ENCODE peak calls at places on chromosomes 2 and 18, in seven cellular contexts. O is HCT116, D is PC-9, M is endothelial cell of umbilical vein, L is A673, P is tibial artery, N is pancreas. I is an unnamed sample.
A peak's percentile ranks its signal among the peaks of the same experiment; 100 is the strongest.

GRCh38 chr18:55096261-55097026 is 137.2 kb upstream of the CCDC68 start:
- DNase-seq in O (peak; percentile 32), D (peak; percentile 37), M (peak; percentile 64), L (peak; percentile 79), P (peak; percentile 32), N (no peak), I (peak; percentile 80)

GRCh38 chr2:234204480-234204879 is 154.0 kb downstream of the SPP2 start:
- DNase-seq in O (no peak), D (peak; percentile 77), M (peak; percentile 13), L (no peak), P (no peak), N (no peak), I (peak; percentile 35)

GRCh38 chr2:97740590-97741182 is 27.3 kb downstream of the ZAP70 start:
- DNase-seq in O (peak; percentile 29), D (no peak), M (peak; percentile 23), L (peak; percentile 52), P (no peak), N (peak; percentile 75), I (peak; percentile 34)

GRCh38 chr18:51342815-51343214 is 145.3 kb upstream of the MEX3C start:
- DNase-seq in O (no peak), D (peak; percentile 98), M (no peak), L (no peak), P (no peak), N (no peak), I (peak; percentile 2)

GRCh38 chr2:119204525-119204924 is 19.1 kb upstream of the STEAP3 start:
- DNase-seq in O (no peak), D (no peak), M (no peak), L (no peak), P (no peak), N (no peak), I (no peak)

GRCh38 chr2:43484323-43484930 is 111.4 kb downstream of the THADA start:
- DNase-seq in O (peak; percentile 73), D (peak; percentile 78), M (peak; percentile 84), L (peak; percentile 85), P (no peak), N (no peak), I (peak; percentile 95)

GRCh38 chr2:52416340-52416739 is 1351.3 kb upstream of the CHAC2 start:
- DNase-seq in O (peak; percentile 8), D (no peak), M (peak; percentile 3), L (no peak), P (no peak), N (no peak), I (peak; percentile 15)

GRCh38 chr2:157233506-157233905 is 24.0 kb upstream of the GALNT5 start:
- DNase-seq in O (no peak), D (no peak), M (no peak), L (no peak), P (no peak), N (no peak), I (peak; percentile 86)

GRCh38 chr2:226515344-226516055 is 284.1 kb downstream of the IRS1 start:
- DNase-seq in O (no peak), D (no peak), M (no peak), L (no peak), P (no peak), N (no peak), I (peak; percentile 41)

GRCh38 chr2:174341995-174342571 is 7.3 kb downstream of the SP9 start:
- DNase-seq in O (no peak), D (no peak), M (no peak), L (no peak), P (no peak), N (peak; percentile 81), I (no peak)

GRCh38 chr2:239962890-239963591 is 62.1 kb downstream of the NDUFA10 start:
- DNase-seq in O (no peak), D (no peak), M (no peak), L (no peak), P (no peak), N (peak; percentile 27), I (no peak)

GRCh38 chr18:79877163-79878091 is 74.0 kb downstream of the SLC66A2 start:
- DNase-seq in O (no peak), D (no peak), M (no peak), L (no peak), P (no peak), N (no peak), I (no peak)

GRCh38 chr2:227106845-227107759 is 56.9 kb downstream of the COL4A4 start:
- DNase-seq in O (peak; percentile 55), D (peak; percentile 37), M (peak; percentile 32), L (peak; percentile 81), P (no peak), N (no peak), I (peak; percentile 52)

GRCh38 chr18:2846638-2847340 is at the start of gene EMILIN2:
- DNase-seq in O (no peak), D (no peak), M (peak; percentile 18), L (peak; percentile 84), P (peak; percentile 88), N (peak; percentile 78), I (peak; percentile 41)

GRCh38 chr2:49770919-49771318 is 616.6 kb upstream of the FSHR start:
- DNase-seq in O (no peak), D (no peak), M (no peak), L (peak; percentile 43), P (no peak), N (peak; percentile 75), I (no peak)

GRCh38 chr2:105989070-105989469 is 205.0 kb downstream of the UXS1 start:
- DNase-seq in O (no peak), D (no peak), M (no peak), L (no peak), P (no peak), N (no peak), I (no peak)
- H3K9me3 ChIP-seq in O (peaks cover 5% of the 10 kb centered on the region), D (no peaks in the 10 kb centered on the region), M (no peaks in the 10 kb centered on the region), L (no peaks in the 10 kb centered on the region), P (no peaks in the 10 kb centered on the region), N (no peaks in the 10 kb centered on the region), I (no peaks in the 10 kb centered on the region)

DNA sequence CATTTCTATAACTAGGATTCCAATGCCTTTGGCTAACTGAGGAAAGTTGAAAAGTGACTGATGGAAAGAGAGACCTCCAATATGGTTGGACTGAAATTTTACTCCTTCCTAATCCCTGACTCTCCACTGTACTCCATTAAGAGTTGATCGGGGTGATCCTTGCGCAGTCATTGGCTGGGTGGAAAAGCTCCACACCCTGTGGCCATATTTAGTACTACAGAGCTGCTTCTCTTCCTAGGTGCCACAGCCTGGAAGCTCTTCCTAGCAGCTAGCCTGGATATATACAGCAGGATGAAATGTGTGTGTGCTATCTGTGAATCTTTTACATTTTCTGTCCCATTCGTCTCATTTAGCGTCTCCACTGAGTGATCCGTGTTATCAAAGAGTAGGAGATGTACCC is 71.2 kb downstream of the MEP1B start:
- DNase-seq in O (no peak), D (no peak), M (no peak), L (peak; percentile 8), P (no peak), N (no peak), I (no peak)
- TF ChIP-seq CTCF in O (peak; percentile 31), D (no peak), M (no peak), L (peak; percentile 28), P (no peak), N (no peak), I (peak; percentile 8)

GRCh38 chr18:14961991-14962390 is 214.0 kb downstream of the ANKRD30B start:
- DNase-seq in O (no peak), D (no peak), M (peak; percentile 41), L (no peak), P (no peak), N (no peak), I (no peak)

GRCh38 chr18:14965553-14965952 is 217.6 kb downstream of the ANKRD30B start:
- DNase-seq in O (no peak), D (no peak), M (no peak), L (no peak), P (no peak), N (no peak), I (no peak)

GRCh38 chr18:14963246-14963645 is 215.3 kb downstream of the ANKRD30B start:
- DNase-seq in O (no peak), D (no peak), M (no peak), L (no peak), P (no peak), N (no peak), I (no peak)

GRCh38 chr18:14964002-14964401 is 216.0 kb downstream of the ANKRD30B start:
- DNase-seq in O (no peak), D (no peak), M (no peak), L (no peak), P (no peak), N (no peak), I (no peak)

GRCh38 chr18:14962626-14963025 is 214.7 kb downstream of the ANKRD30B start:
- DNase-seq in O (no peak), D (no peak), M (no peak), L (no peak), P (no peak), N (no peak), I (no peak)
- H3K9me3 ChIP-seq in O (peaks cover 4% of the 10 kb centered on the region), D (no peaks in the 10 kb centered on the region), M (no peaks in the 10 kb centered on the region), L (no peaks in the 10 kb centered on the region), P (no peaks in the 10 kb centered on the region), N (no peaks in the 10 kb centered on the region), I (no peaks in the 10 kb centered on the region)

GRCh38 chr2:74532222-74532621 is 2.5 kb downstream of the HTRA2 start:
- DNase-seq in O (no peak), D (peak; percentile 62), M (peak; percentile 45), L (peak; percentile 64), P (no peak), N (no peak), I (peak; percentile 76)
- TF ChIP-seq CTCF in O (peak; percentile 53), D (peak; percentile 69), M (peak; percentile 5), L (peak; percentile 56), P (no peak), N (no peak), I (peak; percentile 30)

GRCh38 chr2:185507703-185508102 is 230.9 kb upstream of the FSIP2 start:
- DNase-seq in O (no peak), D (no peak), M (no peak), L (no peak), P (no peak), N (no peak), I (no peak)

GRCh38 chr2:185511925-185512324 is 226.7 kb upstream of the FSIP2 start:
- DNase-seq in O (no peak), D (no peak), M (no peak), L (no peak), P (no peak), N (no peak), I (no peak)

DNA sequence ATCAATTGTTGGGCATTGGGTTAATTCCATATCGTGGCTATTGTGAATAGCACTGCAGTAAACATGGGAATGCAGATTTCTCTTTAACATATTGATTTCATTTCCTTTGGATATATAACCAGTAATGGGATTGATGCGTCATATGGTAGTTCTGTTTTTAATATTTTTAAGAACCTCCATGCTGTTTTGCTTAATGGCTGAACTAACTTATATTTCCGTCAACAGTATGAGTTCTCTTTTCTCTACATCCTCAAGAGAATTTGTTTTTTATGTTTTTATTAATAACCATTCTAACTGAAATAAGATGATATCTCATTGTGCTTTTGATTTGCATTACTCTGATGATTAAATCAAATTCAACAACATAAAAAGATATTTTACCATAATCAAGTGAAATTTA is 228.5 kb upstream of the FSIP2 start:
- DNase-seq in O (no peak), D (no peak), M (no peak), L (no peak), P (no peak), N (no peak), I (no peak)
- H3K9me3 ChIP-seq in O (peaks cover 24% of the 10 kb centered on the region), D (peaks cover 2% of the 10 kb centered on the region), M (peaks cover 3% of the 10 kb centered on the region), L (peaks cover 5% of the 10 kb centered on the region), P (no peaks in the 10 kb centered on the region), N (no peaks in the 10 kb centered on the region), I (no peaks in the 10 kb centered on the region)

GRCh38 chr2:125386074-125386473 is 1269.9 kb upstream of the GYPC start:
- DNase-seq in O (no peak), D (no peak), M (no peak), L (no peak), P (no peak), N (no peak), I (no peak)
- TF ChIP-seq CTCF in O (no peak), D (no peak), M (no peak), L (no peak), P (no peak), N (no peak), I (no peak)

I was measured in fibroblast of lung.